ENCODE peak calls at places on chromosome X, in eight cellular contexts. T, U, A, O, K, G, Q and S are unnamed samples.
A peak's percentile ranks its signal among the peaks of the same experiment; 100 is the strongest.

GRCh38 chrX:108209006-108209554 is 117.5 kb downstream of the ATG4A start:
- DNase-seq in T (no peak), O (no peak), K (peak; percentile 19), U (no peak), Q (no peak), A (no peak), G (no peak), S (no peak)

GRCh38 chrX:110044531-110045249 is 41.8 kb downstream of the TMEM164 start:
- DNase-seq in O (no peak), G (no peak), U (no peak), A (no peak), Q (no peak), T (no peak), K (no peak), S (no peak)

GRCh38 chrX:13937370-13938052 is 92.2 kb downstream of the GEMIN8 start:
- DNase-seq in O (no peak), T (peak; percentile 74), K (peak; percentile 37), G (no peak), A (no peak), U (peak; percentile 45), Q (peak; percentile 45), S (no peak)

GRCh38 chrX:10208281-10208856 is 51.6 kb downstream of the CLCN4 start:
- DNase-seq in K (no peak), A (no peak), T (no peak), Q (no peak), U (no peak), O (no peak), G (no peak), S (no peak)

GRCh38 chrX:121569609-121570008 is 522.2 kb downstream of the GLUD2 start:
- DNase-seq in Q (no peak), O (no peak), G (no peak), K (no peak), U (no peak), A (no peak), T (no peak), S (no peak)

GRCh38 chrX:112147206-112147605 is 64.6 kb upstream of the TRPC5 start:
- DNase-seq in T (no peak), Q (no peak), U (peak; percentile 45), A (no peak), K (peak; percentile 63), O (peak; percentile 8), G (no peak), S (peak; percentile 54)

GRCh38 chrX:627510-627964 is 3.1 kb upstream of the SHOX start:
- DNase-seq in Q (no peak), O (no peak), U (peak; percentile 55), K (peak; percentile 56), T (no peak), G (no peak), A (no peak), S (no peak)

GRCh38 chrX:130114141-130114561 is 3.9 kb upstream of the ELF4 start:
- DNase-seq in O (peak; percentile 39), K (no peak), U (no peak), A (no peak), G (no peak), Q (no peak), T (no peak), S (no peak)

GRCh38 chrX:111662314-111662713 is 18.7 kb upstream of the ALG13 start:
- DNase-seq in O (no peak), K (no peak), U (no peak), A (no peak), Q (no peak), T (no peak), G (no peak), S (no peak)

GRCh38 chrX:8726031-8726652 is 5.8 kb downstream of the ANOS1 start:
- DNase-seq in A (peak; percentile 45), G (no peak), T (peak; percentile 64), Q (peak; percentile 11), U (no peak), K (no peak), O (no peak), S (no peak)

GRCh38 chrX:11458175-11458574 is 165.0 kb downstream of the AMELX start:
- DNase-seq in U (no peak), G (no peak), Q (peak; percentile 61), K (no peak), O (no peak), T (peak; percentile 52), A (no peak), S (no peak)

GRCh38 chrX:134435894-134436293 is 24.1 kb upstream of the HPRT1 start:
- DNase-seq in Q (no peak), O (no peak), K (no peak), A (no peak), G (no peak), U (no peak), T (no peak), S (no peak)

DNA sequence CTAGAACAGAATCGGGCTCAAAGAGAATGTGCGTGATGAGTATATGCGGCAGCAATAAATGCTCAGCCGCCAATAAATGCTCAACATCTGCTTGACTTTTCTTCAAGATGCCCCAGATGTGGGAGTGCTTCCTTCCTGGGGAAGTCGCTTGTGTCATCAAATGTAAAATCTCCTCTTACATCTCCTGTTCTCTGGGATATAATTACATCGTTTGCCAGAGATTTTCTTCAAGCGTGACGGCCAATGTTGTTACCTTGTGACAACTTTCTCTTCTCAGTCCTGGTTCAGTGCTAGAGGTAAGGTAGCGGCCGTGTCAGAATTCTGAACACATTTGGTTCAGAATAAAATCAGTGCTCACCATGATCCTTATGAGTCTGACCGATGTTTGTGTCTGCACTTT is 102.5 kb downstream of the ASMT start:
- DNase-seq in Q (no peak), O (no peak), K (no peak), U (no peak), A (no peak), G (no peak), T (no peak), S (no peak)
- TF ChIP-seq EZH2 in Q (no peak), O (no peak), K (no peak), U (no peak), A (no peak), G (no peak), T (no peak), S (no peak)

DNA sequence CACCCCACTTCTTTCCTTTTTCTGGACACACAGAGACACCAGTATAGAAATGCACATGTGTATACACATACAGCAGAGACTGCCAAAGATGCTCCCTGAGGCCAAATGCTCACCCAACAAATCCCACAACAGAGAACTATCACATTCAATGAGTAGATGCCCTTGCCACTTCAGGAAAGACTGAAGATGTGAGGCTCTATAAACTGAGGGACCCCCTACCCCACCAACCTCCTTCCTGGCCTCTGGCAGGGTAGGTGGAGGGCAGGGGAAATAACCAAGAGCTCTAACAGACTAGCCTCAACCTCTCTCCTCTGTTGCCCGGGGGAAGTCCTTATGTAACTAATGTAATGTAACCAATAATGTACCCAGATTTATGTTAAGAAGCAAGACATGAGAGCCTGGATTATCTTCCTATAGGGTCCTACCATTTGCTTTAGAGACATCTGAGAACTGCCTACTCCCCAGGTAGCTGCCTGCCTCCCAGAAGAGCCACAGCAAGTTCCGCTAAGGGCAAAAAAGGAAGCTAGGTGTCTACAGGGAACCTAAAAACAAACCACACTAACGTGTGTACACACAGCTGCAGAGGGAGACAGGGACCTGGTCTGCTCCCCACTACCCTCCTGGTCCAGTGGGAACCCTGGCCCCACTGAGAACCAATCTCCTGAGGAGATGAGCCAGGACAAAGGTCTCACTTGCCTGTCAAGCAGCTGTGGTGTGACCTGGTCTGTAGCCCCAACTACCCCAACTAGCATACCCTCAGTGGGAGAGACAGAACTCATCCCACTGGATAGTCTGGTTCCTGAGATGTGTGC is 17.8 kb downstream of the OTUD5 start:
- DNase-seq in O (no peak), K (no peak), G (no peak), U (no peak), Q (no peak), T (no peak), A (no peak), S (no peak)
- H3K27ac ChIP-seq in O (peak overlapping the region; percentile 91), K (no peak overlapping the region), G (no peak overlapping the region), U (no peak overlapping the region), Q (no peak overlapping the region), T (no peak overlapping the region), A (no peak overlapping the region), S (no peak overlapping the region)

GRCh38 chrX:3226087-3226486 is 120.4 kb downstream of the MXRA5 start:
- DNase-seq in T (no peak), U (no peak), G (no peak), A (no peak), K (no peak), Q (no peak), O (no peak), S (no peak)

GRCh38 chrX:3230496-3230895 is 116.0 kb downstream of the MXRA5 start:
- DNase-seq in U (no peak), G (no peak), Q (no peak), A (no peak), O (no peak), K (no peak), T (no peak), S (no peak)

GRCh38 chrX:3227526-3227925 is 118.9 kb downstream of the MXRA5 start:
- DNase-seq in A (no peak), T (no peak), O (no peak), Q (no peak), G (no peak), U (no peak), K (no peak), S (no peak)

GRCh38 chrX:3232262-3232950 is 114.0 kb downstream of the MXRA5 start:
- DNase-seq in T (no peak), A (no peak), Q (no peak), G (no peak), K (no peak), O (no peak), U (no peak), S (no peak)

DNA sequence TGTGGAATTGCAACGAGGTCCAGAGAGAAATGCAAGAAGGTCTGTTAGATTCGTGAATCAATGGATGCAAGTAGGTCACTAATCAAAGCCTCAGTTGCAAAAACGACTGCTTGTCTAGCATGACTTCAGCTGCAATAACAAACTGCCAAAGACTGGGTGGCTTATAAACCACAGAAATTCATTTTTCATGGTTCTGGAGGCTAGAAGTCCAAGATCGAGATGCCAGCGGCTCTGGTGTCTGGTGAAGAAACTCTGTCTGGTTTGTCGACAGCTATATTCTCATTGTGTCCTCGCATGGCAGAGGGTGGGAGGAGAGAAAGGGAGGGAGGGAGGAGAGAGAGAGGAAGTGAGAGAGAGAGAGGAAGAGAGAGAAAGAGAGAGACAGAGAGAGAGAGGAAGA is 114.7 kb downstream of the MXRA5 start:
- DNase-seq in G (no peak), Q (no peak), O (no peak), U (no peak), K (no peak), A (no peak), T (peak; percentile 62), S (no peak)
- H2AFZ ChIP-seq in G (no peak overlapping the region), Q (no peak overlapping the region), O (no peak overlapping the region), U (no peak overlapping the region), K (no peak overlapping the region), A (no peak overlapping the region), T (no peak overlapping the region), S (no peak overlapping the region)

DNA sequence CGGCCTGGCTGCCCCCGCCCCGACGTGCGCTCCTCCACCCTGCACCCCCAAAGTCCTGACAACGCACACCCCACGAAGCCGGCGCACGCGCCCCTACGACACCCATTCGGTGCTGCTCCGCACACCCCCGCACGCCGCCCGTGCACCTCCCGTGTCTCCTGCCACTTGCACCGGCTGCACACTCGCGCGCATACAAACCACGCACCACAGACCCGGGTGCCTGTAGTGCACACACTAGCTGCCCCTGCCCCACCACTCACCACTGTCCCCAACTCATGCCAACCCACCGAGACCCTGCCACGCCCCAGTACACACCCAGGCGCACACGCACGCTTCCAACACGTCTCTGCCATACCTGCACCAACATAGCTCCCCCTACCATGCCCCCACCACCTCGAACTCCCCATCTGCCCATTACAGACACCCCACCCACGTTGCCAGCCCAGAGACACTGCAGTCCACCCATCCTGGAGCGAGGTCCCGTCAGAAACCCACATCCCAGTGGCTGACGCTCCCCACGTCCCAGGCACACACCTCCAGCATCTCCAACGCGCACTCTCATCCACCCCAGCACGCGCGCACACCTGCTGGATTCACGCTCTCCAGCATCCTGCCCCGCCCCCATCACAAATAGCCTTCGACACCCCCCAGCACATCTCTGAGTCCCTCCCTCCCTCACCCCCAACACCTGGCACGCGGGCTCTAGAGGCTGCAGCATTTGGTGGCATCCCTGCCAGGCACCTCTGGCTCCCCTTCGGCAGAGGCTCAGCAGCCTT is 4.2 kb upstream of the DUSP9 start:
- DNase-seq in K (no peak), U (no peak), T (no peak), O (no peak), Q (no peak), G (no peak), A (no peak), S (no peak)
- TF ChIP-seq EZH2 in K (no peak), U (peak; percentile 79), T (peak; percentile 23), O (no peak), Q (peak; percentile 59), G (no peak), A (no peak), S (no peak)